ENCODE peak calls at places on chromosomes 13 and 19, in five cellular contexts. I is AG10803, L is BE2C, H is kidney epithelial cell, G is pancreas. U is an unnamed sample.

GRCh38 chr19:2038284-2039081 is 12.6 kb downstream of the MKNK2 start:
- DNase-seq in I (no peak), L (no peak), H (no peak), G (peak), U (no peak)

GRCh38 chr19:51980116-51980736 is 6.4 kb downstream of the ZNF350 start:
- DNase-seq in I (peak), L (no peak), H (no peak), G (no peak), U (no peak)

GRCh38 chr19:17949956-17950309 is 17.0 kb upstream of the KCNN1 start:
- DNase-seq in I (no peak), L (no peak), H (no peak), G (no peak), U (no peak)

GRCh38 chr19:8611890-8612806 is 1.6 kb upstream of the ADAMTS10 start:
- DNase-seq in I (peak), L (no peak), H (no peak), G (peak), U (no peak)

GRCh38 chr19:32749361-32749760 is 29.8 kb downstream of the TDRD12 start:
- DNase-seq in I (no peak), L (no peak), H (no peak), G (no peak), U (no peak)

GRCh38 chr13:44622259-44622658 is 46.1 kb upstream of the TSC22D1 start:
- DNase-seq in I (peak), L (no peak), H (no peak), G (no peak), U (no peak)

GRCh38 chr19:11373885-11374448 is 499 bp upstream of the SWSAP1 start:
- DNase-seq in I (no peak), L (no peak), H (no peak), G (no peak), U (no peak)

GRCh38 chr13:114007566-114007965 is 33.7 kb upstream of the C13orf46 start:
- DNase-seq in I (no peak), L (no peak), H (no peak), G (no peak), U (no peak)

GRCh38 chr13:22915442-22916082 is 265.2 kb upstream of the SGCG start:
- DNase-seq in I (peak), L (peak), H (peak), G (no peak), U (no peak)

GRCh38 chr19:2507109-2507508 is 31.2 kb downstream of the GADD45B start:
- DNase-seq in I (peak), L (no peak), H (no peak), G (peak), U (no peak)

GRCh38 chr13:77980592-77980991 is 62.0 kb upstream of the EDNRB start:
- DNase-seq in I (peak), L (no peak), H (peak), G (no peak), U (no peak)

GRCh38 chr13:79196366-79196765 is 209.7 kb downstream of the RBM26 start:
- DNase-seq in I (no peak), L (no peak), H (no peak), G (no peak), U (no peak)

GRCh38 chr13:113920606-113921306 is 53.1 kb downstream of the C13orf46 start:
- DNase-seq in I (no peak), L (no peak), H (no peak), G (no peak), U (peak)

GRCh38 chr13:105814219-105814901 is 721.1 kb downstream of the EFNB2 start:
- DNase-seq in I (no peak), L (no peak), H (peak), G (no peak), U (no peak)

GRCh38 chr13:22451345-22451744 is 729.4 kb upstream of the SGCG start:
- DNase-seq in I (no peak), L (no peak), H (no peak), G (no peak), U (no peak)

GRCh38 chr13:106873810-106874209 is 305.9 kb upstream of the ARGLU1 start:
- DNase-seq in I (no peak), L (no peak), H (no peak), G (no peak), U (no peak)

GRCh38 chr13:20058476-20058875 is 99.9 kb downstream of the ZMYM2 start:
- DNase-seq in I (no peak), L (no peak), H (no peak), G (no peak), U (no peak)

GRCh38 chr13:67416047-67416925 is 186.2 kb upstream of the PCDH9 start:
- DNase-seq in I (peak), L (peak), H (no peak), G (peak), U (no peak)

GRCh38 chr19:17235618-17236413 is 9.8 kb downstream of the OCEL1 start:
- DNase-seq in I (peak), L (peak), H (no peak), G (peak), U (peak)

GRCh38 chr19:54429545-54430227 is 14.4 kb downstream of the TTYH1 start:
- DNase-seq in I (no peak), L (no peak), H (no peak), G (no peak), U (no peak)
- TF ChIP-seq CTCF in I (no peak), L (no peak), H (no peak), G (no peak), U (no peak)

DNA sequence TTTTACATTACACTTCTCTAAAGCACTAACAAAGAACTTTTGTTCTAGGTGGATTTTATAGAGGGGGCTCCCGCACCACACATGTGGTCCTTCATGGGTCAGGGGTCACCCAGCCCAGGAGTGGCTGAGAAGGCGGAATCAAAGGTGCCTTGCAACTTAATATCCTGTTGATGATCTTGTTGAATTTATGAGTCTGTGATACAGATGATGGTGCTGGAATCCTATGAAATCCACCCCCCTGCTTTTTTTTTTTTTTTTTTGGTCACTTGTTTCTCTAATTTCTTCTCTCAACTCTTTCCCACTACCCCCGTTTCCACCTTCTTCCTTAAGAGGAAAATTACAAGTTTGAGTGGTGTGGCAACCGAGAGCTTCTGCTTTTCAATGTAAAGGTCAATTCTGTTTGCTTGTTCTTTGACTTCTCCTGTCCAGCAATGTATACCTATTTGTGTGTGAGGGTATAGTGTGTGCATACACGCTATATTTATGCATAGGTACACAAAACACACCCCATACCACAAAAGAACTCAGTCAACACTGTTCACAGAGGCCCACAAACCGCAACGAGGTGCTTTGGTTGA is 4.2 kb upstream of the ZIC2 start:
- DNase-seq in I (no peak), L (no peak), H (no peak), G (no peak), U (no peak)
- TF ChIP-seq CTCF in I (no peak), L (no peak), H (no peak), G (no peak), U (no peak)

GRCh38 chr13:34340534-34340933 is 522.6 kb downstream of the RFC3 start:
- DNase-seq in I (peak), L (no peak), H (no peak), G (no peak), U (no peak)

GRCh38 chr13:34334984-34335661 is 517.2 kb downstream of the RFC3 start:
- DNase-seq in I (no peak), L (no peak), H (no peak), G (no peak), U (no peak)

GRCh38 chr13:34338102-34338501 is 520.2 kb downstream of the RFC3 start:
- DNase-seq in I (no peak), L (no peak), H (no peak), G (no peak), U (no peak)

GRCh38 chr13:34335662-34336007 is 517.7 kb downstream of the RFC3 start:
- DNase-seq in I (no peak), L (no peak), H (no peak), G (no peak), U (no peak)
- TF ChIP-seq CTCF in I (no peak), L (no peak), H (no peak), G (no peak), U (no peak)

GRCh38 chr19:23273022-23273593 is 22.9 kb upstream of the ZNF724 start:
- DNase-seq in I (no peak), L (no peak), H (no peak), G (no peak), U (no peak)

DNA sequence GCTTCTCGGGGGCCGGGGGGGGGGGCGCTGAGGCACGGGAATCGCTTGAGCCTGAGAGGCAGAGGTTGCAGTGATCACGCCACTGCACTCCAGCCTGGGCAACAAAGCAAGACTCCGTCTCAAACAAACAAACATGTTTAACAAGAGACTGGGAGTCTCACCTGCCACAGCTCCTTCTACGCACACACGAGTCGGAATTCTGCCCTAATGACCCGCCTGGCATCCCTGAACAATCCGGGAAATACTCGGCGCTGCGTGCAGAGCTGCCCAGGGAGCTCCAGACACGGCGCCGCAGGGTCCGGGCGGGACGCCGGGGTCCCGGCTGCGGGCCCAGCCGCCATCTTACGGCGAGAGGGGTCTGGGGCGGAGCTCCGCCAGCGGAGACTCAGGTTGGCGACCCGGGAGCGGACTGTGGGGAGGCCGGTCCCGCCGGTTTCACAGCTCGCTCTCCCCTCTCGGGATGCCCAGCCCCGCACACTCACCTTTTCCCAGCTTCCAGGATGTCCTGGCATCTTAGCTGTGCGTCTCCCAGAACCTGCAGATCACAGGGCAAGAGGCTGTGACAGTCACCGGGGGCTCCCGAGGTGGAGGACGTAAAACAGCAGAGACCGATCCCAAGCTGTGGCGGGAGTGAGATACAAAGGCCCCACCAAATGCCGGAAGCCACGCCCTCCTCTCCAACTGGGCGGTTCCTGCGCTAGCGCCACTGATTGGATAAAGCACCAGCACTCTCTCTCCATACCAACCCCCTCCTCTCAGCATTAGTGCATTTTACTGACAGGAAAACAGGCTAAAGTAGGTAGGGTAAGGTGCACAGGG is 23.6 kb upstream of the ZNF724 start:
- DNase-seq in I (peak), L (peak), H (peak), G (peak), U (peak)
- TF ChIP-seq CTCF in I (no peak), L (no peak), H (no peak), G (no peak), U (no peak)

DNA sequence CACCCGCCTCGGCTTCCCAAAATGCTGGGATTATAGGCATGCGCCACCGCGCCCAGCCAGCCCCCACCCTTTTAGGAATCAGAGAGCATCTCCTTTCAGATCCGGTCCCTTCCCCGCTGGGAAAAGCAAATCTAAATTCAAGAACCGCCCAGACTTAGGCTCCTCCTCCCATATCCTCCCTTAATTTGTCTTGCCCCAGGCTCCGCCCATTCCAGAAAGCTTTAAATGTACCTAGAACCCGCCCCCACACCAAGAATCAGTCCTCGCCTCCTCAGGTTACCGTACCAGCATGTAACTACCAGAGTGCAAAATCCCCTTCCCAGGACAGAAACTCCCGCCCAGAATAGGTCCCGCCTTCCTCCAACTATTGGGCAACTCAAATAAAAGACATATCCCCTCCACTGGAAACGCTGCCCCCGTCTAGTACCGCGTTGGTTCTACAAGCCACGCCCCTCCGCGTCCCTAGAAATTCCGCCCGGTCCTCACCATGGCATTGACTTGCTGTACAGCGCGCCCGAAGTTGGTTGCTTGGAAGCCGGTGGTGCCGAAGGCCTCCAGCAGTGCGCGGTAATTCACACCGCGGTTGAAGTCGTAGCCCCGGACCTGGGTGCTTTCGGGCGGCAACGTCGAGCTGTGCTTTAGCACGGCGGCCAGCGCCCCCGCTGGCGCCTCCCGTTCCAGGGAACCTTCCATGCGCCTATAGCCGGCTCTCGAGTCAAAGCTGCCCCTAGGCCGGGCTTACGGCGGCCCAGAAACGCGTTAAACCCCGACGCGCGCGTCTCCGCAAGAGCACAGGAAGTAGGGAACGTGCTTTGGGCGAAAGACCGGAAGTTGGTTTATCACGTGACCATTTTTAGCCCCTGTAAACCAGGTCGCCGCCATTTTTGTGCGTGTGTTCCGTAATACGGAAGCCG is at the start of gene DHPS:
- DNase-seq in I (peak), L (peak), H (peak), G (peak), U (peak)
- TF ChIP-seq CTCF in I (no peak), L (no peak), H (no peak), G (no peak), U (no peak)

GRCh38 chr19:7500811-7501450 is 12.1 kb upstream of the PEX11G start:
- DNase-seq in I (no peak), L (peak), H (no peak), G (peak), U (no peak)
- TF ChIP-seq CTCF in I (no peak), L (peak), H (no peak), G (no peak), U (peak)

U was measured in osteocyte.